ENCODE peak calls at places on chromosomes 13 and 19, in eight cellular contexts. A, T, G, E, B, H, F and Q are unnamed samples.
A peak's percentile ranks its signal among the peaks of the same experiment; 100 is the strongest.

GRCh38 chr13:24459234-24459633 is 53.3 kb downstream of the PARP4 start:
- DNase-seq in H (no peak), E (no peak), A (no peak), B (no peak), F (no peak), T (no peak), G (no peak), Q (no peak)

GRCh38 chr13:113431171-113431570 is 22.1 kb downstream of the ADPRHL1 start:
- DNase-seq in A (no peak), F (no peak), T (no peak), E (no peak), G (no peak), H (no peak), B (no peak), Q (no peak)

GRCh38 chr13:43760257-43760656 is 26.5 kb downstream of the ENOX1 start:
- DNase-seq in H (no peak), F (no peak), A (no peak), E (no peak), T (no peak), G (no peak), B (no peak), Q (no peak)

GRCh38 chr19:4807188-4807587 is 15.7 kb downstream of the FEM1A start:
- DNase-seq in B (peak; percentile 75), F (no peak), A (no peak), H (peak; percentile 46), G (no peak), T (peak; percentile 81), E (no peak), Q (no peak)

GRCh38 chr19:46890423-46891170 is 29.8 kb downstream of the ARHGAP35 start:
- DNase-seq in B (no peak), H (no peak), G (no peak), E (no peak), T (no peak), A (no peak), F (no peak), Q (no peak)

GRCh38 chr13:30841161-30841560 is 64.9 kb upstream of the MEDAG start:
- DNase-seq in E (no peak), A (no peak), G (no peak), B (no peak), F (no peak), H (no peak), T (no peak), Q (no peak)

GRCh38 chr19:49799798-49800376 is 13.2 kb downstream of the FUZ start:
- DNase-seq in H (no peak), F (no peak), A (no peak), B (no peak), E (no peak), T (no peak), G (no peak), Q (no peak)

GRCh38 chr19:18784786-18785120 is 6.4 kb downstream of the COMP start:
- DNase-seq in H (no peak), A (no peak), F (no peak), T (no peak), B (no peak), E (no peak), G (no peak), Q (no peak)

GRCh38 chr19:49421039-49421877 is 2.0 kb downstream of the PTH2 start:
- DNase-seq in E (peak; percentile 88), B (no peak), F (peak; percentile 55), G (peak; percentile 45), H (peak; percentile 80), T (peak; percentile 77), A (no peak), Q (no peak)

GRCh38 chr19:33194527-33194883 is 375 bp downstream of the LRP3 start:
- DNase-seq in E (no peak), F (no peak), A (no peak), G (no peak), T (no peak), B (no peak), H (no peak), Q (no peak)

GRCh38 chr19:33196446-33197193 is 2.5 kb downstream of the LRP3 start:
- DNase-seq in G (no peak), A (no peak), H (no peak), E (no peak), B (no peak), F (no peak), T (no peak), Q (no peak)

GRCh38 chr19:33195711-33196347 is 1.7 kb downstream of the LRP3 start:
- DNase-seq in G (no peak), E (no peak), T (no peak), B (no peak), H (no peak), F (no peak), A (no peak), Q (no peak)

GRCh38 chr19:33193864-33194362 is at the start of gene LRP3:
- DNase-seq in G (no peak), A (peak; percentile 61), E (peak; percentile 79), F (peak; percentile 52), T (peak; percentile 54), H (peak; percentile 57), B (no peak), Q (no peak)

GRCh38 chr19:33194884-33195710 is 967 bp downstream of the LRP3 start:
- DNase-seq in G (no peak), E (no peak), A (peak; percentile 79), B (no peak), H (peak; percentile 54), T (no peak), F (peak; percentile 34), Q (no peak)
- H3K27ac ChIP-seq in G (peak overlapping the region; percentile 31), E (no peak overlapping the region), A (peak overlapping the region; percentile 43), B (peak overlapping the region; percentile 57), H (no peak overlapping the region), T (peak overlapping the region; percentile 65), F (peak overlapping the region; percentile 74), Q (no peak overlapping the region)

DNA sequence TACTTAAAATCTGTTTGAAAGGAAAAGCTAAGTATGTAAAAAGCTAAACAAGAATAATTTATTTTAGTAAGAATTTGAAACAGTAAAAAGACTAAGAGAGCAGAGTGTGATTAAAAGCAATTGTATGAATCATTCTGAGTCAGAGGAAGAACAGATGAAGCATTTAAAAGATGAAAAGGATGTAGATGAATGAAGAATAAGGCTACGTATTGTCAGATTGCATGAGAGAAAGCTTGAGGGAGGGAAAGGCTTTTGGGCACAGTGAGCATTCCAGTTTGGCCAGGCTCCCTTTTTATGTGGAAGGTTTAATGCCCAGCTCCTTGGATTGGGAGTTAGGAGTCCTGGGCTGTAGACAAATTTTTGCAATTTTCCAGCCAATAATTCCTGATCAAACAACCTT is 117.7 kb downstream of the FREM2 start:
- DNase-seq in H (no peak), G (no peak), E (no peak), B (no peak), F (no peak), A (no peak), T (no peak), Q (no peak)
- H3K27ac ChIP-seq in H (no peak overlapping the region), G (no peak overlapping the region), E (no peak overlapping the region), B (no peak overlapping the region), F (no peak overlapping the region), A (no peak overlapping the region), T (no peak overlapping the region), Q (no peak overlapping the region)

GRCh38 chr19:38057954-38058690 is 151.1 kb downstream of the SIPA1L3 start:
- DNase-seq in A (no peak), H (no peak), F (peak; percentile 86), T (peak; percentile 83), G (no peak), E (no peak), B (no peak), Q (no peak)

GRCh38 chr19:38056646-38057045 is 149.6 kb downstream of the SIPA1L3 start:
- DNase-seq in F (no peak), A (no peak), G (no peak), H (no peak), E (no peak), B (no peak), T (no peak), Q (no peak)

GRCh38 chr19:38061294-38061693 is 154.3 kb downstream of the SIPA1L3 start:
- DNase-seq in E (no peak), T (no peak), A (no peak), B (no peak), H (no peak), G (no peak), F (no peak), Q (no peak)

GRCh38 chr19:38060346-38060745 is 153.3 kb downstream of the SIPA1L3 start:
- DNase-seq in E (no peak), F (no peak), B (no peak), G (no peak), H (no peak), T (no peak), A (no peak), Q (no peak)

GRCh38 chr19:38059897-38060296 is 152.9 kb downstream of the SIPA1L3 start:
- DNase-seq in A (no peak), T (no peak), B (no peak), H (no peak), E (no peak), G (no peak), F (no peak), Q (no peak)
- H3K27ac ChIP-seq in A (no peak overlapping the region), T (peak overlapping the region; percentile 42), B (no peak overlapping the region), H (no peak overlapping the region), E (no peak overlapping the region), G (no peak overlapping the region), F (peak overlapping the region; percentile 34), Q (no peak overlapping the region)

GRCh38 chr13:110233682-110234280 is 73.2 kb downstream of the COL4A1 start:
- DNase-seq in T (no peak), H (no peak), B (no peak), A (no peak), G (peak; percentile 37), F (no peak), E (no peak), Q (no peak)
- H3K27ac ChIP-seq in T (peak overlapping the region; percentile 60), H (peak overlapping the region; percentile 68), B (peak overlapping the region; percentile 91), A (peak overlapping the region; percentile 33), G (peak overlapping the region; percentile 55), F (peak overlapping the region; percentile 73), E (peak overlapping the region; percentile 61), Q (no peak overlapping the region)